ENCODE peak calls at places on chromosomes 4 and X, in eight cellular contexts. T is kidney, Q is tibial nerve, B is esophagus squamous epithelium, E is adrenal gland, M is heart left ventricle, G is OCI-LY7, Y is cardiac muscle cell. C is an unnamed sample. For H3K4me1, the result is how much of the 10 kb centered on the place peaks cover.

GRCh38 chr4:57124145-57124544 is 14.0 kb upstream of the IGFBP7 start:
- DNase-seq in T (no peak), Q (no peak), B (no peak), E (no peak), M (no peak), G (no peak), Y (no peak), C (no peak)

GRCh38 chr4:52638717-52639116 is 20.4 kb downstream of the USP46 start:
- DNase-seq in T (no peak), Q (no peak), B (no peak), E (no peak), M (no peak), G (peak), Y (no peak), C (no peak)

GRCh38 chr4:157048248-157048647 is 27.7 kb upstream of the GLRB start:
- DNase-seq in T (no peak), Q (peak), B (no peak), E (peak), M (peak), G (no peak), Y (no peak), C (no peak)

GRCh38 chr4:121397941-121398601 is 17.3 kb upstream of the QRFPR start:
- DNase-seq in T (no peak), Q (no peak), B (no peak), E (no peak), M (peak), G (no peak), Y (no peak), C (no peak)

GRCh38 chr4:94304365-94304971 is 38.2 kb downstream of the HPGDS start:
- DNase-seq in T (no peak), Q (no peak), B (no peak), E (no peak), M (no peak), G (peak), Y (peak), C (peak)

GRCh38 chrX:139882299-139882698 is 50.6 kb downstream of the ATP11C start:
- DNase-seq in T (no peak), Q (no peak), B (no peak), E (no peak), M (no peak), G (no peak), Y (no peak), C (no peak)

GRCh38 chr4:138535316-138535715 is 293.2 kb upstream of the SLC7A11 start:
- DNase-seq in T (no peak), Q (no peak), B (no peak), E (no peak), M (no peak), G (no peak), Y (no peak), C (no peak)

GRCh38 chrX:275967-276587 is 5.1 kb upstream of the PLCXD1 start:
- DNase-seq in T (peak), Q (peak), B (no peak), E (peak), M (peak), G (no peak), Y (peak), C (peak)

GRCh38 chr4:10161840-10162239 is 45.2 kb upstream of the WDR1 start:
- DNase-seq in T (no peak), Q (no peak), B (no peak), E (no peak), M (no peak), G (no peak), Y (no peak), C (peak)

GRCh38 chrX:46704767-46705386 is 54.0 kb downstream of the SLC9A7 start:
- DNase-seq in T (no peak), Q (no peak), B (no peak), E (no peak), M (no peak), G (no peak), Y (no peak), C (no peak)

GRCh38 chr4:89681219-89681618 is 155.7 kb downstream of the SNCA start:
- DNase-seq in T (no peak), Q (no peak), B (no peak), E (no peak), M (no peak), G (no peak), Y (peak), C (no peak)

DNA sequence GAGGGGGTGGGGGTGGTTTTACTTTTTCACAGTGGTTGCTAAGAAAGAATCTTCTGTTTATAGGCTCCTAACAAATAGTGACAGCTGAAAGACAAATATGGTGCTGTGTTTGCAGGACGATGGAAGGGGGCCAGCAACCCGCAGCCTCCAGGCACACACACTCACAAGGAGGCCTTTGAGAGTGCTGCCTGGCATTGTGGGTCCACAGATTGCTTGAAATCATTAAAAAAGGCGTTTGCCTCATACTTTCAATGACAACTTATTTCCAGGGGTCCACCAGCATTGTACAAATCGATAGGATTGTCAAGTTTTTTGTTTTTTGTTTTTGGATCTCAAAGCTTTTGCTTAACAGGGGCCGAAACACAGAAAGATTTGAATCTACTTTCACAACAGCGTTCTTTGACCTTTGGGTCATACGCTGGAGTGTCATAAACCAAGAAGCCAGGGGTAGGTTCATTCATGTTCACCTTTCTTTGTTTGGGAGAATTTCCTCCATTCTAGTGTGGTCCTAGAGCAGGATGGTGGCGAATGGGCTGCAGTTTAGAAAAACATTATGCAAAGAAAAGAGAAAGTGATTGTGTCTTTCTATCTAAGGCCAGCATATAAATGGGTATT is 32.6 kb upstream of the PDLIM3 start:
- DNase-seq in T (peak), Q (no peak), B (no peak), E (no peak), M (peak), G (no peak), Y (no peak), C (no peak)
- H3K4me1 ChIP-seq in T (under half), Q (under half), B (under half), E (under half), M (under half), G (under half), Y (under half), C (under half)

GRCh38 chr4:147550626-147551250 is 66.5 kb upstream of the TMEM184C start:
- DNase-seq in T (no peak), Q (no peak), B (no peak), E (no peak), M (peak), G (no peak), Y (no peak), C (peak)
- H3K27ac ChIP-seq in T (no peak), Q (no peak), B (no peak), E (no peak), M (no peak), G (no peak), Y (no peak), C (no peak)

DNA sequence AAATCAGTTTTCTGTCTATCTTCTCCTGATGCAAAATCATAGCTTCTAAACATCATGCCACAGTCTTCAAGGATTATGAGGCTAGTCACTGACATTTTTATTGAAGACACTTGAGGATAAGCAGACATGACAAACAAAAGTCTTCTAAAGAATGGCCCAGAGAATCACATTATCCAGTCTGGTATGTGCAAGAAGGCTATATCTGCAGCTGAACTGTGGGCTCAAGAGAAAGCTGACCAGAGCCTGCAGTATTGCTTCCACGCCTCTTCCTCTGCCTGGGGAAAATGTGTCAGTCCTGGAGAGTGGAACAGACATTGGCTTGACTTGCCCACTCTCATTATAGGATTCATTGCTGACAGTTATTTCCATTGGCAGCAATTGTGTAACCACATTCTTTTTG is 553.5 kb downstream of the SPOCK3 start:
- DNase-seq in T (no peak), Q (no peak), B (no peak), E (no peak), M (no peak), G (no peak), Y (no peak), C (no peak)
- H3K4me1 ChIP-seq in T (under half), Q (under half), B (under half), E (under half), M (under half), G (under half), Y (under half), C (under half)

DNA sequence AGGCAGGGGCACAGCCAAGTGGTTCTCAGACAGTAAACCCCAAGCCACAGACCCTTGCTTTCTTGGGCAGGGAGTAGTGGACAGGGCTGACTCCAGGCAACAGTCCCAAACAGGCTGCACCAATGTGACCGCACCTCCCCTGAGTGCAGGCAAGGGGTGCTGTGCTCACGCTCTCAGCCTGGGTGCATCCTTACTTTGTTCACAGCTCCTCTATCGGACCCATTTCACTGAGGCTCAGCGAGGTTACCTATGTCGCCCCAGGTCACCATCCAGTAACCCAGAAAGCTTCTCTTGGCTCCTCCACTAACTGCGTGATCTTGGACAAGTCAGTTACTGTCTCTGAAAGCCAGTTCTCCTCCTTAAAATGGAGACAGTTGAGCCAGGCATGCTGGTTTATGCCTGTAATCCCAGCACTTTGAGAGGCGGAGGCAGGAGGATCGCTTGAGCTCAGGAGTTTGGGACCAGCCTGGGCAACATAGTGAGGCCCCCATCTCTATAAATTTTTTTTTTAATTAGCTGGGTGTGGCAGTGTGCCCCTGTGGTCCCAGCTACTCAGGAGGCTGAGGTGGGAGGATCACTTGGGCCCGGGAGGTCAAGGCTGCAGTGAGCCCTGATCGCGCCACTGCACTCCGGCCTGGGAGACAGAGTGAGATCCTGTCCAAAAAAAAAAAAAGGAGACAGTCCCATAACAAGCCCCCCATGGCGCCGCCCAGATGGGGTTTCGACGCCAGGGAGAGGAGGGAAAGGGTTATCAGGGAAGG is 823 bp upstream of the MAN2B2 start:
- DNase-seq in T (no peak), Q (no peak), B (no peak), E (no peak), M (no peak), G (peak), Y (no peak), C (no peak)
- H3K27ac ChIP-seq in T (no peak), Q (peak), B (peak), E (no peak), M (no peak), G (no peak), Y (no peak), C (peak)

GRCh38 chr4:88010921-88011320 is 3.5 kb downstream of the PKD2 start:
- DNase-seq in T (no peak), Q (no peak), B (no peak), E (no peak), M (no peak), G (no peak), Y (no peak), C (no peak)
- H3K4me1 ChIP-seq in T (under half), Q (half or more), B (under half), E (under half), M (under half), G (under half), Y (under half), C (under half)

GRCh38 chr4:24118031-24118430 is 228.2 kb upstream of the PPARGC1A start:
- DNase-seq in T (no peak), Q (no peak), B (no peak), E (no peak), M (no peak), G (no peak), Y (no peak), C (no peak)
- H3K27ac ChIP-seq in T (no peak), Q (no peak), B (no peak), E (no peak), M (no peak), G (no peak), Y (no peak), C (no peak)

C was measured in CD4-positive, CD25-positive, alpha-beta regulatory T cell.